ENCODE peak calls at places on chromosomes 5 and 9, in ten cellular contexts. P is HTR-8/SVneo; X is CD4-positive, alpha-beta memory T cell; C is ureter; Y is stimulated activated CD8-positive, alpha-beta memory T cell treated with anti-CD3 and anti-CD28 coated beads, Interleukin-15, amount 100 ng/mL, for 24 hours; M is CD8-positive, alpha-beta memory T cell; Z is NCI-H524; D is posterior cingulate gyrus; O is effector CD4-positive, alpha-beta T cell; V is hippocampal formation. K is an unnamed sample.

GRCh38 chr9:112170968-112171367 is 4.1 kb downstream of the SUSD1 start:
- DNase-seq in X (no peak), P (no peak), V (no peak), Y (no peak), D (no peak), C (no peak), Z (no peak), M (no peak), O (no peak), K (no peak)

GRCh38 chr5:67400752-67401151 is 204.2 kb upstream of the CD180 start:
- DNase-seq in D (no peak), X (no peak), Y (no peak), C (no peak), Z (peak), O (no peak), V (no peak), M (no peak), P (no peak), K (no peak)

GRCh38 chr9:21591221-21592062 is 109.3 kb upstream of the IFNE start:
- DNase-seq in V (no peak), Z (no peak), Y (no peak), P (peak), X (no peak), C (peak), M (no peak), O (no peak), D (peak), K (no peak)

GRCh38 chr5:134527156-134527960 is 1.9 kb downstream of the JADE2 start:
- DNase-seq in V (peak), D (peak), M (peak), X (peak), Y (peak), P (peak), Z (peak), C (peak), O (peak), K (peak)

GRCh38 chr9:17824191-17824926 is 245.5 kb downstream of the SH3GL2 start:
- DNase-seq in P (no peak), C (no peak), Y (no peak), X (no peak), M (no peak), Z (peak), D (no peak), V (no peak), O (no peak), K (no peak)

GRCh38 chr9:99140685-99141314 is 35.9 kb downstream of the TGFBR1 start:
- DNase-seq in Z (peak), C (no peak), Y (no peak), M (peak), D (no peak), X (peak), P (peak), O (peak), V (peak), K (no peak)

GRCh38 chr9:19313573-19313972 is 66.5 kb downstream of the RPS6 start:
- DNase-seq in X (no peak), V (no peak), Y (no peak), M (no peak), O (no peak), P (no peak), D (no peak), Z (peak), C (no peak), K (no peak)

GRCh38 chr5:17257705-17258273 is 40.4 kb downstream of the BASP1 start:
- DNase-seq in X (no peak), D (no peak), M (no peak), Z (no peak), P (no peak), C (no peak), Y (no peak), V (no peak), O (no peak), K (no peak)

GRCh38 chr9:129571298-129572051 is 49.4 kb downstream of the C9orf50 start:
- DNase-seq in P (no peak), X (no peak), V (no peak), Y (no peak), C (no peak), M (no peak), O (no peak), Z (no peak), D (no peak), K (no peak)

GRCh38 chr9:115694014-115694413 is 459.6 kb upstream of the PAPPA start:
- DNase-seq in V (no peak), Z (peak), C (no peak), X (no peak), P (no peak), Y (no peak), O (no peak), D (no peak), M (no peak), K (no peak)

GRCh38 chr5:153543288-153543687 is 52.8 kb downstream of the GRIA1 start:
- DNase-seq in M (no peak), O (no peak), V (no peak), D (no peak), P (no peak), X (no peak), C (no peak), Y (no peak), Z (no peak), K (no peak)

GRCh38 chr5:109876941-109877669 is 187.4 kb downstream of the MAN2A1 start:
- DNase-seq in C (no peak), O (no peak), P (no peak), M (no peak), D (no peak), Z (no peak), V (no peak), Y (no peak), X (no peak), K (no peak)

GRCh38 chr5:134114886-134115805 is 665 bp downstream of the TCF7 start:
- DNase-seq in C (peak), D (no peak), Y (no peak), P (peak), M (peak), V (no peak), O (peak), X (peak), Z (peak), K (no peak)

GRCh38 chr5:65066787-65067506 is 298.2 kb downstream of the CWC27 start:
- DNase-seq in M (no peak), Z (no peak), O (no peak), P (no peak), C (no peak), Y (no peak), D (no peak), X (no peak), V (no peak), K (no peak)

GRCh38 chr5:83767409-83767992 is 46.8 kb upstream of the HAPLN1 start:
- DNase-seq in P (no peak), X (no peak), O (no peak), D (no peak), V (no peak), Z (no peak), Y (no peak), C (no peak), M (no peak), K (no peak)

GRCh38 chr5:113218200-113218599 is 216.6 kb downstream of the TSSK1B start:
- DNase-seq in M (no peak), P (no peak), Y (no peak), X (no peak), O (no peak), Z (peak), D (no peak), V (no peak), C (no peak), K (no peak)

K was measured in NCI-H510A.